ENCODE peak calls at places on chromosome 9, in nine cellular contexts. L is RCC 7860; W is kidney tubule cell; Q is AML-193; C is fibroblast of lung; M is Peyer's patch; R is activated CD4-positive, alpha-beta T cell treated with anti-CD3 and anti-CD28 coated beads for 48 hours; N is NCI-H510A treated with DMSO at 0.1 percent for 48 hours; A is hypothalamus. X is an unnamed sample.

GRCh38 chr9:93089481-93089991 is 6.5 kb upstream of the CARD19 start:
- DNase-seq in L (no peak), W (no peak), Q (no peak), C (no peak), M (no peak), R (peak), N (no peak), A (no peak), X (no peak)

GRCh38 chr9:137029058-137029922 is 1.3 kb upstream of the ABCA2 start:
- DNase-seq in L (peak), W (peak), Q (peak), C (peak), M (peak), R (peak), N (peak), A (peak), X (peak)

GRCh38 chr9:115264333-115264732 is 146.4 kb upstream of the TNC start:
- DNase-seq in L (no peak), W (no peak), Q (no peak), C (peak), M (no peak), R (no peak), N (no peak), A (no peak), X (no peak)

GRCh38 chr9:130002320-130002719 is 40.7 kb downstream of the FNBP1 start:
- DNase-seq in L (no peak), W (no peak), Q (no peak), C (no peak), M (no peak), R (no peak), N (no peak), A (no peak), X (no peak)

GRCh38 chr9:128203842-128204551 is 818 bp downstream of the DNM1 start:
- DNase-seq in L (peak), W (peak), Q (no peak), C (peak), M (no peak), R (no peak), N (peak), A (no peak), X (peak)

GRCh38 chr9:101727621-101728524 is 10.6 kb downstream of the GRIN3A start:
- DNase-seq in L (peak), W (peak), Q (peak), C (peak), M (no peak), R (peak), N (peak), A (no peak), X (peak)

GRCh38 chr9:109010676-109011655 is 2.3 kb downstream of the CTNNAL1 start:
- DNase-seq in L (peak), W (peak), Q (peak), C (peak), M (no peak), R (peak), N (peak), A (no peak), X (peak)

GRCh38 chr9:135378751-135379150 is 100.8 kb upstream of the PPP1R26 start:
- DNase-seq in L (no peak), W (no peak), Q (no peak), C (no peak), M (no peak), R (no peak), N (no peak), A (no peak), X (no peak)

GRCh38 chr9:97386265-97386633 is 25.6 kb upstream of the TDRD7 start:
- DNase-seq in L (no peak), W (peak), Q (no peak), C (no peak), M (no peak), R (no peak), N (no peak), A (no peak), X (peak)

GRCh38 chr9:36029765-36030528 is 6.8 kb upstream of the RECK start:
- DNase-seq in L (peak), W (peak), Q (peak), C (peak), M (no peak), R (no peak), N (no peak), A (no peak), X (no peak)

GRCh38 chr9:94867281-94867841 is 140.9 kb downstream of the AOPEP start:
- DNase-seq in L (peak), W (peak), Q (no peak), C (peak), M (no peak), R (no peak), N (peak), A (no peak), X (no peak)

GRCh38 chr9:130866474-130866965 is 30.1 kb downstream of the QRFP start:
- DNase-seq in L (peak), W (peak), Q (peak), C (peak), M (peak), R (peak), N (peak), A (peak), X (peak)

GRCh38 chr9:38084556-38084880 is 15.5 kb upstream of the SHB start:
- DNase-seq in L (no peak), W (no peak), Q (peak), C (no peak), M (no peak), R (no peak), N (no peak), A (peak), X (peak)

GRCh38 chr9:126615251-126615790 is 1.6 kb downstream of the LMX1B start:
- DNase-seq in L (no peak), W (peak), Q (no peak), C (peak), M (no peak), R (peak), N (peak), A (no peak), X (peak)

GRCh38 chr9:116816484-116816883 is 129.4 kb downstream of the TRIM32 start:
- DNase-seq in L (no peak), W (peak), Q (no peak), C (no peak), M (no peak), R (no peak), N (no peak), A (no peak), X (no peak)

GRCh38 chr9:111429175-111429574 is 55.0 kb downstream of the ECPAS start:
- DNase-seq in L (no peak), W (peak), Q (no peak), C (no peak), M (no peak), R (no peak), N (no peak), A (no peak), X (peak)

GRCh38 chr9:111153973-111154590 is 115.8 kb upstream of the LPAR1 start:
- DNase-seq in L (peak), W (peak), Q (no peak), C (peak), M (no peak), R (no peak), N (no peak), A (no peak), X (no peak)

X was measured in NCI-H146.